ENCODE peak calls at places on chromosomes 1 and 21, in six cellular contexts. R, S, M, H, B and X are unnamed samples.

GRCh38 chr1:90357980-90358379 is 359.1 kb downstream of the BARHL2 start:
- DNase-seq in S (no peak), R (no peak), B (no peak), M (peak), H (no peak), X (no peak)

GRCh38 chr21:38443110-38443509 is 55.2 kb downstream of the ERG start:
- DNase-seq in M (no peak), S (no peak), B (no peak), H (no peak), R (no peak), X (no peak)

GRCh38 chr1:235960799-235961198 is 94.1 kb upstream of the LYST start:
- DNase-seq in M (no peak), B (no peak), R (no peak), S (no peak), H (no peak), X (no peak)

GRCh38 chr1:29122987-29123870 is 474 bp downstream of the TMEM200B start:
- DNase-seq in S (no peak), B (peak), H (no peak), R (peak), M (no peak), X (no peak)

GRCh38 chr1:154821083-154821482 is 49.0 kb downstream of the KCNN3 start:
- DNase-seq in R (no peak), M (no peak), B (no peak), S (no peak), H (peak), X (no peak)

GRCh38 chr1:50271968-50272578 is 151.2 kb downstream of the DMRTA2 start:
- DNase-seq in R (no peak), M (peak), H (no peak), B (peak), S (no peak), X (no peak)

GRCh38 chr1:33710989-33711388 is 152.9 kb upstream of the HMGB4 start:
- DNase-seq in S (peak), M (no peak), R (no peak), H (no peak), B (no peak), X (no peak)

GRCh38 chr1:227356582-227357228 is 38.4 kb upstream of the CDC42BPA start:
- DNase-seq in M (no peak), B (peak), S (no peak), R (no peak), H (no peak), X (no peak)

GRCh38 chr1:106534612-106535011 is 521.9 kb upstream of the PRMT6 start:
- DNase-seq in M (no peak), S (no peak), R (no peak), H (no peak), B (no peak), X (no peak)

GRCh38 chr1:58583496-58583895 is 6.4 kb upstream of the TACSTD2 start:
- DNase-seq in R (no peak), M (peak), S (no peak), B (no peak), H (no peak), X (no peak)

GRCh38 chr1:27522148-27522859 is 32.3 kb upstream of the WASF2 start:
- DNase-seq in M (no peak), B (no peak), R (peak), H (no peak), S (no peak), X (no peak)

GRCh38 chr1:244779410-244779809 is 56.0 kb upstream of the COX20 start:
- DNase-seq in R (no peak), M (no peak), S (no peak), B (no peak), H (no peak), X (no peak)

GRCh38 chr21:29164330-29164942 is 34.0 kb downstream of the MAP3K7CL start:
- DNase-seq in H (no peak), B (no peak), M (peak), R (no peak), S (peak), X (no peak)

GRCh38 chr1:110150330-110151174 is at the start of gene SLC6A17:
- DNase-seq in B (peak), H (no peak), R (no peak), M (peak), S (peak), X (no peak)

GRCh38 chr1:173478099-173478555 is 992 bp downstream of the PRDX6 start:
- DNase-seq in R (no peak), M (no peak), S (peak), H (peak), B (no peak), X (peak)

GRCh38 chr1:168960114-168960513 is 146.4 kb upstream of the ATP1B1 start:
- DNase-seq in H (no peak), R (no peak), S (no peak), B (no peak), M (no peak), X (no peak)

GRCh38 chr1:226397955-226398636 is 9.8 kb downstream of the PARP1 start:
- DNase-seq in M (no peak), S (no peak), R (no peak), H (no peak), B (no peak), X (no peak)

GRCh38 chr1:32761253-32761877 is 55.8 kb downstream of the YARS1 start:
- DNase-seq in H (peak), S (peak), M (peak), R (no peak), B (peak), X (peak)

GRCh38 chr1:2375246-2375922 is 16.0 kb downstream of the MORN1 start:
- DNase-seq in H (no peak), R (no peak), B (no peak), S (no peak), M (no peak), X (no peak)

GRCh38 chr1:206430031-206430983 is 40.0 kb upstream of the IKBKE start:
- DNase-seq in H (no peak), S (peak), M (peak), R (no peak), B (no peak), X (no peak)
- TF ChIP-seq CTCF in H (no peak), S (peak), M (no peak), R (no peak), B (no peak), X (no peak)

DNA sequence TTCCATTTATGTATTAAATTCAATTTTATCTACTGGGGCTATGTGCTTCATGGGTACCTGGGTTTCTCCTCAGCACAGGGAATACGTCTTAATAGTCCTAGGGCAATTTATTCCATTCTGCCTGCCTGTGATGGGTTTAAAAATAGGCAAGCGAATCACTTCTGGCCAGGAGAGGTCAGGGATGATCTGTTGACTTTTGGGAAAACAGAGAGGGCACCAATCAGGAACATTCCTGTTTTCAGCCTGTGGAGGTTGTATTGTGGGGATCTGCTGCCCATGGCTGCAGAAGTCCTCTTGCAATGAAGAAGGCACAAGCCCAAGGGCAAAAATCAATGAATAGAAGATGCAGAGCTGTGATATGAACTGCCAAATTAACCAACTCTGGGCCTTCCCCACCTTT is 303.1 kb downstream of the CTH start:
- DNase-seq in S (no peak), H (no peak), B (no peak), M (no peak), R (no peak), X (no peak)
- TF ChIP-seq CTCF in S (no peak), H (no peak), B (no peak), M (no peak), R (no peak), X (no peak)

GRCh38 chr1:8419172-8419571 is 101.3 kb downstream of the SLC45A1 start:
- DNase-seq in H (no peak), M (no peak), B (no peak), S (no peak), R (no peak), X (no peak)
- TF ChIP-seq CTCF in H (no peak), M (no peak), B (no peak), S (no peak), R (no peak), X (no peak)

GRCh38 chr1:115647000-115647399 is 5.2 kb downstream of the VANGL1 start:
- DNase-seq in R (no peak), B (no peak), M (no peak), S (no peak), H (no peak), X (no peak)

GRCh38 chr1:115648717-115649691 is 7.2 kb downstream of the VANGL1 start:
- DNase-seq in M (peak), B (no peak), S (no peak), R (no peak), H (no peak), X (no peak)

GRCh38 chr1:115649964-115650363 is 8.2 kb downstream of the VANGL1 start:
- DNase-seq in S (no peak), R (no peak), B (peak), M (no peak), H (no peak), X (no peak)

GRCh38 chr1:115647919-115648597 is 6.3 kb downstream of the VANGL1 start:
- DNase-seq in B (no peak), M (no peak), H (no peak), S (no peak), R (no peak), X (no peak)

DNA sequence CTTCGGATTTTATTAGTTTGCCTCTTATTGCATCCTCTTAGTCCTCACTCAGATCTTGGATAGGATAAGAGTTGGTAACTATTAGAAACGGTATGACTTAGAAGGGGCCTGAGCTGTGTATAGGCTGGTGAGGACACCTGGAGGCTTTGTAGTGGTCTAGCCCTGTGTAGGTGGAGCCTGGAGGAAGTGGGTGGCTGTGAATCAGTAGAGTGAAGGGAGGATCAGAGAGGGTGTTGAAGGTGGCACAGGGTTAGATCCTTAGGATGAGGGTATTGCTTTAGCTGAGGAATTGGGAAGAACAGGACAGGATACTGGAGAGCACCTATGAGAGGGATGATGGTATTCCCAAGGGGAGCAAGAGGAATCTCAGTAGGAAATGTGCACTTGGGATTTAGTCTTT is 5.7 kb downstream of the VANGL1 start:
- DNase-seq in B (no peak), R (no peak), H (no peak), S (no peak), M (peak), X (no peak)
- TF ChIP-seq CTCF in B (no peak), R (no peak), H (no peak), S (no peak), M (no peak), X (no peak)

DNA sequence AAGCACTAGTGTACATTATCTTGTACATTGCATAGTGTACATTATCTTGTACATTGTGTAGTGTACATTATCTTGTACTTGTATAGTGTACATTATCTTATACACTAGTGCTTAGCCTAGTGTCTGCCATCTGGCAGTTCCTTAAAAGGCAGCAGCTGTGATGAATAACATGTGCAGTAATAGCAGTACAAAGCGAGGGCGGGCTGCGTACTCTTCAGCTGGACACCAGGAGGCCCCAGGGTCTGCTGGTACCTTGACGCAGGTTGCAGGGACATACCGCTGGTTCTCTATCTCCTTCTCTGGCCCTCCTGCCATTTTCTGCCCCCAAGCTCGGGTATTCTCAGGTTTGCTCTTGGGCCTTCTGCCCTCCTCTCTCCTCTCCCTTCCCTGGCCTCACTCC is 149.6 kb downstream of the SEC16B start:
- DNase-seq in R (no peak), M (no peak), B (no peak), H (no peak), S (no peak), X (no peak)
- TF ChIP-seq CTCF in R (no peak), M (no peak), B (no peak), H (no peak), S (no peak), X (no peak)

DNA sequence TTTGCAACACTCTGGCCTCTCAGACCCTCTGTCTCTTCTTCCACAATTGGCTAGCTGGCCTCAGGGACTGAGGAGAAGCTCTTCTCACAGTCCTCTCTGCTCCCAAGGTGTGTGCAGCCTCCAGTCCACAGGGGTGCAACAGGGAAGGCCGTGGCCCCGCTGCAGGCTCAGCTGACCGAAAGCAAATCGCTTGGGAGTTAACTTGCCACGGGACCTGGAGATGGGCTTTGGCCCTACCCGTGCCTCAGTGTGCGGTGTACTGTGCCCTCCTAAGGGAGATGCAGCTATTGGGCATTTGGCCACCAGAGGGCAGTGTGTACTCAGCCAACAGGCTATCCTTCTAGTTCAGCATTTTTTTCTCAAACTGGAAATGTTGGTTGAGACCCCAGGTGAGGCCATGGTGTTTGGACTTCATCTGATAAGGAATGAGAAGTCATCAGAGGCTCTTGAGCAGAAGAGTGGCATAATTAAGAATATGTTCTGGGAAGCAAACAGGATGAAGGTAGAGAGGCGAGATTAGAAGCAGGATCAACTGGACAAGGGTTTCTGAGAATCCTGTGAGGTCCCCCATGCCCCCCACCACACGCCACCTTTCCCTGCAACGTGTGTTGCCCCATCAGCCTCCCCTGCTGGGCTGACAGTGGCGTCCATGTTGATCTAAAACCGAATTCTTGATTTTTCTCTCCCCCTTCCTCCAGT is 42.5 kb upstream of the TMEM125 start:
- DNase-seq in M (peak), H (peak), S (peak), B (peak), R (peak), X (peak)
- TF ChIP-seq CTCF in M (peak), H (peak), S (peak), B (peak), R (peak), X (no peak)

DNA sequence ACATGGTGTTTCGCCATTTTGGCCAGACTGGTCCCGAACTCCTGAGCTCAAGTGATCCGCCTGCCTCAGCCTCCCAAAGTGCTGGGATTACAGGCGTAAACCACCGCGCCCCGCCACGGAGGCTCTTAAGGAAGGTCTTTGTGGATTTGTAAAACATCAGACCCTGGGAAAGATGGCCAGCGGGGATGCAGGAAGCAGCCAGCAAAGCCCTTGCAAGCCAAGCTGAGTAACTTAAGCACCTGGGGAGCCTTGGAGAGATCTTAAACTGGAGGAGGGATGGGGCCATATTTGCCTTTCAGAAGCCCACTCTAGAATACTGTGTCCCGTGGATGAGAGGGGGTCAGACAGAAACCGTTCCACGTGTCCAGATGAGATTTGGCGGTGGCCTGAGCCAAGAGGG is 11.8 kb downstream of the C1orf216 start:
- DNase-seq in H (no peak), S (no peak), M (no peak), B (peak), R (no peak), X (no peak)
- TF ChIP-seq CTCF in H (no peak), S (no peak), M (no peak), B (no peak), R (no peak), X (no peak)

GRCh38 chr1:240151126-240151735 is 59.5 kb downstream of the FMN2 start:
- DNase-seq in H (no peak), M (no peak), R (no peak), S (no peak), B (no peak), X (no peak)

GRCh38 chr1:240148333-240148732 is 56.6 kb downstream of the FMN2 start:
- DNase-seq in S (no peak), B (no peak), H (no peak), R (no peak), M (no peak), X (no peak)

GRCh38 chr1:240152611-240153297 is 61.1 kb downstream of the FMN2 start:
- DNase-seq in S (peak), H (no peak), B (no peak), R (no peak), M (no peak), X (no peak)

GRCh38 chr1:240145120-240145519 is 53.4 kb downstream of the FMN2 start:
- DNase-seq in H (no peak), S (no peak), R (no peak), M (no peak), B (peak), X (no peak)

GRCh38 chr1:240149488-240150094 is 57.9 kb downstream of the FMN2 start:
- DNase-seq in B (no peak), R (no peak), H (no peak), S (peak), M (peak), X (no peak)
- TF ChIP-seq CTCF in B (peak), R (peak), H (peak), S (peak), M (peak), X (no peak)